ENCODE peak calls at places on chromosome 10, in four cellular contexts. One of them, this sample, is unnamed.

GRCh38 chr10:115173915-115174443 is 80.8 kb downstream of the ATRNL1 start:
- DNase-seq in GM12878: no peak
- DNase-seq in heart left ventricle: no peak
- DNase-seq in hepatocyte: no peak
- DNase-seq in this sample: no peak

GRCh38 chr10:7889947-7890542 is 71.7 kb downstream of the TAF3 start:
- DNase-seq in GM12878: no peak
- DNase-seq in heart left ventricle: no peak
- DNase-seq in hepatocyte: no peak
- DNase-seq in this sample: no peak

GRCh38 chr10:30645340-30645827 is 15.8 kb upstream of the LYZL2 start:
- DNase-seq in GM12878: no peak
- DNase-seq in heart left ventricle: no peak
- DNase-seq in hepatocyte: peak
- DNase-seq in this sample: peak

GRCh38 chr10:67836491-67836890 is 1.5 kb downstream of the DNAJC12 start:
- DNase-seq in GM12878: no peak
- DNase-seq in heart left ventricle: no peak
- DNase-seq in hepatocyte: no peak
- DNase-seq in this sample: no peak

GRCh38 chr10:96082748-96083147 is 39.4 kb downstream of the CCNJ start:
- DNase-seq in GM12878: no peak
- DNase-seq in heart left ventricle: no peak
- DNase-seq in hepatocyte: no peak
- DNase-seq in this sample: no peak

GRCh38 chr10:3090914-3091313 is 23.6 kb downstream of the PFKP start:
- DNase-seq in GM12878: no peak
- DNase-seq in heart left ventricle: no peak
- DNase-seq in hepatocyte: peak
- DNase-seq in this sample: no peak

GRCh38 chr10:11538834-11539190 is 72.6 kb downstream of the USP6NL start:
- DNase-seq in GM12878: no peak
- DNase-seq in heart left ventricle: no peak
- DNase-seq in hepatocyte: no peak
- DNase-seq in this sample: no peak

GRCh38 chr10:111856631-111857030 is 326.9 kb downstream of the GPAM start:
- DNase-seq in GM12878: no peak
- DNase-seq in heart left ventricle: no peak
- DNase-seq in hepatocyte: peak
- DNase-seq in this sample: no peak

GRCh38 chr10:33594475-33594874 is 260.0 kb upstream of the NRP1 start:
- DNase-seq in GM12878: no peak
- DNase-seq in heart left ventricle: no peak
- DNase-seq in hepatocyte: no peak
- DNase-seq in this sample: no peak

GRCh38 chr10:75209325-75210192 is 1.0 kb upstream of the VDAC2 start:
- DNase-seq in GM12878: peak
- DNase-seq in heart left ventricle: peak
- DNase-seq in hepatocyte: peak
- DNase-seq in this sample: peak

GRCh38 chr10:70317943-70318318 is 34.1 kb upstream of the NPFFR1 start:
- DNase-seq in GM12878: no peak
- DNase-seq in heart left ventricle: no peak
- DNase-seq in hepatocyte: no peak
- DNase-seq in this sample: no peak

DNA sequence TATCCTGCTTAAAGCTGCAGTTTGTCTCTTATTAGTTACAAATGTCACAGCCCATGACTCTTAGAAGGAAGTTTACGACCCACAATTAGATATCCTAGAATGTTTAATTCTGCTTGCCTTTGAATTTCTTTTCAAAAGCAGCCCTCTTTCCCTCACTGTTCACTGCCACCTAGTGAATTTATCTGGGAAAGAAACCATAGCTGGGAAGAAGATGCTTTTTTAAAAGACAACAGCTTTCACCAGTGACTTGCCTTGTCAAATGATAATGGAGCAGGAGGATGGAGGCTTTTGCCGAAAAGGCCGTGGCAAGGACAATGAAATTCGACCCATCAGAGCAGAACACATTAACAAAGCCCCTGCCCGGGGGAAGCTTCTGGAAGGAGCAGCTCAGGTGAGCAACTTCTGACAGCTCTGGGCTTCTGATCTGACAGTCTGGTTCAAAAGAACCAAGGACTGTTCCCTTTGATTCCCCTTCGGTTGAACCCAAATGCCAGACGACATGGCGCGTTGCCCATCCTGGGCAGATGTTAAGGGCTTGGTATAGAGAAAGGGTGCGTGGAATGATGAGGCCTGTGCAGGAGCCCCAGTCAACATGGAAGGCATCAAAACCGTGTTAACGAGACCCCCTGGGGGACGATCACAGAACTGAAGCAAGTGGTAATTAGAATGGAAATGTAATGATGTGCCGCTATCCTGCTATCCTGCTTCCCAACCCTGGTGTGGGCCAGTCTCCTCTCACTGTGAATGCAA is 236.8 kb downstream of the FRMD4A start:
- DNase-seq in GM12878: no peak
- DNase-seq in heart left ventricle: no peak
- DNase-seq in hepatocyte: peak
- DNase-seq in this sample: no peak
- TF ChIP-seq CTCF in GM12878: peak
- TF ChIP-seq CTCF in heart left ventricle: peak
- TF ChIP-seq CTCF in hepatocyte: peak
- TF ChIP-seq CTCF in this sample: peak

GRCh38 chr10:113384181-113384580 is 168.7 kb upstream of the HABP2 start:
- DNase-seq in GM12878: no peak
- DNase-seq in heart left ventricle: no peak
- DNase-seq in hepatocyte: no peak
- DNase-seq in this sample: no peak

GRCh38 chr10:113386005-113386404 is 166.8 kb upstream of the HABP2 start:
- DNase-seq in GM12878: no peak
- DNase-seq in heart left ventricle: no peak
- DNase-seq in hepatocyte: no peak
- DNase-seq in this sample: no peak

GRCh38 chr10:113382691-113383090 is 170.2 kb upstream of the HABP2 start:
- DNase-seq in GM12878: no peak
- DNase-seq in heart left ventricle: no peak
- DNase-seq in hepatocyte: no peak
- DNase-seq in this sample: no peak

GRCh38 chr10:113381906-113382562 is 170.8 kb upstream of the HABP2 start:
- DNase-seq in GM12878: no peak
- DNase-seq in heart left ventricle: no peak
- DNase-seq in hepatocyte: no peak
- DNase-seq in this sample: no peak

DNA sequence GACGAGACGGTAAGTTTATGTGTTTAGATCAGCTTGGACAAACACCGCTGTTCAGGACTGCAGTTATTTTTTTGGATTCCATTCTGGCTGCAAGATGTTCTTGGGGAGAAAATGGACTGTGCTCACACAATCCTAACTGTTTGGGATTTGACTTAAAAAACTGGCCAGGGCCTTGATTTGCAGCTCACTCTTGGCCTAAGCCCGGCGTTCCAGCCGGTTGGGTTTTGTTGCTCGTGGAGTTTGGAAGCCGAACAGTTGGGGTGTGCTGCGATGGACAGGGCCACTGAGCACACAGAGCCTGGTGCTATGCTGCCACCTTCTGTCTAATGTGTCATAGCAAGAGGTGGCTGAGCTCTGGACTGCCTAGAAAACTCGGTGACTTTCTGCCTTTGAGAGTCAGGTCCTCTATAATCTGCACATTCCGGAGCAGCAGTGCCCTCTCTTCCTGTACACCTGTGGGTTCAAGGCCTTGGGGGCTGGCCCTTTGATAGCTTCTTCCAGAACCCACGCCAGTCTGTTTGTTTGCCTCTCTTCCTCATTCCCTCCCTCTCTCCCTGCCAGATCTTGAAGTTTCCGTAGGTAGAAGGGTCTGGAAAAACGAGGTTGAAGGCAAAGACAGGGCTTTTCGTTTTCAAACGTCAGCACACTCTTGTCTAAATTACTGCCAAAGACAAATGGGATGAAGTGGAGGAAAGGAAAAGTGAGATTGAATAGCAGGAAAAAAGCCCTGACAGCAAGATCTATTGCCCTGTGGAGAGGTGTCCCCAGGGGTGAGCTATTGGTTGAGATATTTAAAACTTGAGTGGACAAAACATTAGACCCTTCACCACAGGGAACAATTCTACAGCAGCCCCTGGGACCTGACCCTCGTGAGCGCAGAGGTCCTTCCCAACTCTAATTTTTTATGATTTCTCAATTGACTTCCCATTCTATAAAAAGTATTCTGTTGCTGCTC is 167.6 kb upstream of the HABP2 start:
- DNase-seq in GM12878: no peak
- DNase-seq in heart left ventricle: peak
- DNase-seq in hepatocyte: peak
- DNase-seq in this sample: peak
- TF ChIP-seq CTCF in GM12878: peak
- TF ChIP-seq CTCF in heart left ventricle: peak
- TF ChIP-seq CTCF in hepatocyte: peak
- TF ChIP-seq CTCF in this sample: peak

DNA sequence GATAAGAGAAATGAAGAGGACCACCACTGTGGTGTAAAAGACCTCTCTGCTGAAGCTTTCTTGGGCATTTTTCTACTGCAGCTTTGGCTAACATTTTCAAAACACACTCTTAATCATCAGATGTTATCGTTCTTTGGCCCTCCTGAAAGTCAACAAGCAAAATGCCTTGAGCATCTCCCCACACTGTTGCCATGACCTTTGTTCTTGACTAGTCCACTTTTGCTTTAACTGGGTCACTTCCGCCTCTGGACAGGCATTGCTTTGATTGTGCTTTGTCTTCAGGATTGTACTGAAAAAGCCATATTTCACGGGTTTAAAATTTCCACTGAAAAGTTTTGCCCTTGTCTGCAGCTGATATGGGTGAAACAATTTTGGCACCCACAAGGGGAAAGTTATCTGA is 107.8 kb upstream of the CXCL12 start:
- DNase-seq in GM12878: no peak
- DNase-seq in heart left ventricle: no peak
- DNase-seq in hepatocyte: no peak
- DNase-seq in this sample: no peak
- TF ChIP-seq CTCF in GM12878: no peak
- TF ChIP-seq CTCF in heart left ventricle: no peak
- TF ChIP-seq CTCF in hepatocyte: no peak
- TF ChIP-seq CTCF in this sample: no peak

GRCh38 chr10:13003004-13003403 is 1.5 kb upstream of the CCDC3 start:
- DNase-seq in GM12878: no peak
- DNase-seq in heart left ventricle: no peak
- DNase-seq in hepatocyte: no peak
- DNase-seq in this sample: no peak
- TF ChIP-seq CTCF in GM12878: no peak
- TF ChIP-seq CTCF in heart left ventricle: no peak
- TF ChIP-seq CTCF in hepatocyte: no peak
- TF ChIP-seq CTCF in this sample: no peak

DNA sequence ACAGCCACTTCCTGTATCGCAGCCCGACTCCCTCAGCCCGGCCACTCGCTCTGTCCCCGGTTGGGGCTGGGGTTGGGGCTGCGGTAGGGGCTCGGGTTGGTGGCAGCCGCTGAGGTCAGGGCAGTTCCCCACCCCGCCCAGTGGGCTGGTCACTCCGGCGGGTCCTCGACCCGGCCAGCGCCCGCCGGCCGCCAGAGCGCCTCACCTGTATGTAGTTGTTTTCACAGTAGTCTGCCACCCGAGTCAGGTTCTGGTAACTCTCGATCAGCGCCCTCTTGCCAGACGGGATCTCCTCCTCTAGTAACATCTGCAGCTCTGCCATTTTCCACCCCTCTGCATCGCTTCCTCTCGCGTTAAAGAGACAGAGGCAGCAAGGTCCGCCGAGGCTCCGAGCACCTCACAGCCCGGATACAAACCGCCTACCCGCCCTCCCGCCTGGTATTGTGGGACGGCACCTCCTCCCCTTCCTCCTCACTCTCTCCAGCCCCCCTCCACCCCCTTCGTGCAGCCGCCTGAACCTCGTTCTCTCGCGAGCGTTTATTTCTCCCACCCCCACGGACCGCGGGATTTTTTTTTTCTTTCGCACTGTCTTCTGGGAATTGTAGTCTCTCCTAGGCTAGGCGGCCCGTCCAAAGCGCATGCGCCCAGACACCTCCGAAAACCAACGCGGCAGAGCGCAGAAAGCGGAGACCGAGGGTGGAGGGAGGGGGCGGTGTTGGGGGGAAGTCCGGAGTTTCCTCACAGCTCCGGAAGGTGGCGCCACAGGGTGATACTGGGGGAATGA is at the start of gene ABI1:
- DNase-seq in GM12878: peak
- DNase-seq in heart left ventricle: peak
- DNase-seq in hepatocyte: peak
- DNase-seq in this sample: peak
- TF ChIP-seq CTCF in GM12878: peak
- TF ChIP-seq CTCF in heart left ventricle: no peak
- TF ChIP-seq CTCF in hepatocyte: peak
- TF ChIP-seq CTCF in this sample: peak

GRCh38 chr10:110446954-110447608 is 50.6 kb upstream of the DUSP5 start:
- DNase-seq in GM12878: no peak
- DNase-seq in heart left ventricle: no peak
- DNase-seq in hepatocyte: no peak
- DNase-seq in this sample: no peak
- TF ChIP-seq CTCF in GM12878: no peak
- TF ChIP-seq CTCF in heart left ventricle: peak
- TF ChIP-seq CTCF in hepatocyte: no peak
- TF ChIP-seq CTCF in this sample: no peak

GRCh38 chr10:119028900-119029612 is 458 bp upstream of the NANOS1 start:
- DNase-seq in GM12878: peak
- DNase-seq in heart left ventricle: peak
- DNase-seq in hepatocyte: peak
- DNase-seq in this sample: peak
- TF ChIP-seq CTCF in GM12878: peak
- TF ChIP-seq CTCF in heart left ventricle: peak
- TF ChIP-seq CTCF in hepatocyte: peak
- TF ChIP-seq CTCF in this sample: no peak